ENCODE peak calls at places on chromosomes 12 and 14, in nine cellular contexts. G, H, Z, I, K, E, A, C and F are unnamed samples.

GRCh38 chr12:28217805-28218204 is 27.5 kb downstream of the CCDC91 start:
- DNase-seq in E (no peak), A (no peak), I (no peak), G (no peak), H (no peak), Z (no peak), K (no peak), C (no peak), F (no peak)

GRCh38 chr12:121996050-121996944 is 25.4 kb upstream of the BCL7A start:
- DNase-seq in A (no peak), H (no peak), Z (no peak), K (no peak), E (no peak), I (no peak), G (no peak), C (no peak), F (no peak)

GRCh38 chr12:11943919-11944318 is 126.8 kb upstream of the BCL2L14 start:
- DNase-seq in E (no peak), G (no peak), C (no peak), H (no peak), Z (no peak), A (no peak), K (no peak), I (no peak), F (no peak)

GRCh38 chr12:123686636-123687190 is 15.8 kb downstream of the TCTN2 start:
- DNase-seq in G (no peak), A (no peak), H (no peak), I (no peak), E (no peak), C (no peak), Z (no peak), K (no peak), F (no peak)

GRCh38 chr14:95044463-95045254 is 112.7 kb downstream of the DICER1 start:
- DNase-seq in G (peak; percentile 64), H (no peak), K (no peak), I (no peak), E (no peak), A (no peak), Z (no peak), C (no peak), F (peak; percentile 16)

GRCh38 chr14:31137214-31137889 is 70.2 kb downstream of the HECTD1 start:
- DNase-seq in I (no peak), H (no peak), C (no peak), K (no peak), E (no peak), A (no peak), Z (no peak), G (no peak), F (peak; percentile 13)

GRCh38 chr12:122533841-122534240 is 6.8 kb downstream of the KNTC1 start:
- DNase-seq in E (no peak), K (no peak), H (no peak), I (no peak), G (no peak), A (no peak), C (no peak), Z (peak; percentile 28), F (no peak)

GRCh38 chr12:73341559-73342247 is 1069.5 kb downstream of the TRHDE start:
- DNase-seq in E (no peak), H (no peak), I (no peak), C (no peak), K (no peak), Z (no peak), A (no peak), G (no peak), F (no peak)

GRCh38 chr12:58640314-58640713 is 280.0 kb downstream of the LRIG3 start:
- DNase-seq in G (no peak), K (no peak), E (no peak), A (no peak), H (no peak), I (peak; percentile 19), Z (no peak), C (no peak), F (no peak)

GRCh38 chr12:2631613-2632350 is 163.0 kb upstream of the FKBP4 start:
- DNase-seq in E (no peak), A (no peak), I (no peak), G (no peak), H (peak; percentile 16), C (no peak), Z (no peak), K (no peak), F (no peak)